ENCODE peak calls at places on chromosomes 5 and 9, in eight cellular contexts. U is BE2C, J is GM12865, N is fibroblast of pulmonary artery, X is foreskin fibroblast, H is hepatocyte, V is prostate gland, Q is lower leg skin. G is an unnamed sample.

GRCh38 chr5:131214828-131215227 is 44.1 kb downstream of the LYRM7 start:
- DNase-seq in U (no peak), J (no peak), N (no peak), X (no peak), H (no peak), V (no peak), Q (no peak), G (no peak)

GRCh38 chr9:134193912-134194535 is 29.7 kb upstream of the RNU6ATAC start:
- DNase-seq in U (peak), J (no peak), N (no peak), X (no peak), H (no peak), V (no peak), Q (no peak), G (no peak)

GRCh38 chr9:92637331-92637730 is 32.6 kb downstream of the IPPK start:
- DNase-seq in U (no peak), J (no peak), N (no peak), X (no peak), H (no peak), V (no peak), Q (no peak), G (no peak)

GRCh38 chr5:71972777-71973473 is 134.3 kb upstream of the MAP1B start:
- DNase-seq in U (no peak), J (no peak), N (no peak), X (no peak), H (no peak), V (peak), Q (no peak), G (no peak)

GRCh38 chr5:159209438-159210305 is at the start of gene RNF145:
- DNase-seq in U (peak), J (peak), N (peak), X (peak), H (peak), V (peak), Q (peak), G (peak)

GRCh38 chr5:177432143-177432904 is 5.8 kb downstream of the GRK6 start:
- DNase-seq in U (peak), J (no peak), N (no peak), X (no peak), H (no peak), V (no peak), Q (no peak), G (no peak)

GRCh38 chr5:98529321-98529720 is 244.1 kb upstream of the RGMB start:
- DNase-seq in U (no peak), J (no peak), N (no peak), X (peak), H (no peak), V (no peak), Q (no peak), G (no peak)

GRCh38 chr5:151063136-151063544 is 17.7 kb downstream of the TNIP1 start:
- DNase-seq in U (no peak), J (no peak), N (peak), X (peak), H (no peak), V (no peak), Q (no peak), G (no peak)

GRCh38 chr5:139151902-139152301 is 46.3 kb downstream of the SIL1 start:
- DNase-seq in U (no peak), J (no peak), N (no peak), X (no peak), H (no peak), V (no peak), Q (no peak), G (no peak)

GRCh38 chr9:117733465-117733864 is 29.3 kb downstream of the TLR4 start:
- DNase-seq in U (no peak), J (no peak), N (no peak), X (no peak), H (no peak), V (no peak), Q (no peak), G (no peak)

GRCh38 chr5:50873594-50874276 is 207.3 kb downstream of the PARP8 start:
- DNase-seq in U (no peak), J (no peak), N (no peak), X (no peak), H (no peak), V (no peak), Q (no peak), G (no peak)

GRCh38 chr9:128117613-128118471 is 9.7 kb downstream of the PTGES2 start:
- DNase-seq in U (peak), J (peak), N (peak), X (peak), H (peak), V (peak), Q (peak), G (peak)

GRCh38 chr5:123482258-123482657 is 29.7 kb upstream of the CSNK1G3 start:
- DNase-seq in U (no peak), J (no peak), N (no peak), X (peak), H (no peak), V (no peak), Q (no peak), G (no peak)

GRCh38 chr9:86322973-86323644 is 31.1 kb downstream of the TUT7 start:
- DNase-seq in U (no peak), J (no peak), N (peak), X (peak), H (no peak), V (no peak), Q (no peak), G (no peak)

GRCh38 chr9:16207161-16207560 is 654.3 kb downstream of the CCDC171 start:
- DNase-seq in U (peak), J (peak), N (peak), X (peak), H (peak), V (no peak), Q (no peak), G (no peak)

GRCh38 chr5:1737790-1738405 is 61.7 kb downstream of the MRPL36 start:
- DNase-seq in U (no peak), J (peak), N (peak), X (peak), H (no peak), V (no peak), Q (peak), G (no peak)

GRCh38 chr5:32810812-32811211 is 99.7 kb downstream of the NPR3 start:
- DNase-seq in U (no peak), J (no peak), N (peak), X (peak), H (no peak), V (peak), Q (no peak), G (peak)

GRCh38 chr5:38607396-38607795 is 51.0 kb upstream of the LIFR start:
- DNase-seq in U (no peak), J (no peak), N (peak), X (peak), H (peak), V (no peak), Q (no peak), G (no peak)

GRCh38 chr5:99331061-99331460 is 402.3 kb upstream of the CHD1 start:
- DNase-seq in U (no peak), J (no peak), N (no peak), X (no peak), H (no peak), V (no peak), Q (no peak), G (peak)

GRCh38 chr9:33227013-33227398 is 13.0 kb upstream of the SPINK4 start:
- DNase-seq in U (no peak), J (peak), N (no peak), X (no peak), H (no peak), V (no peak), Q (no peak), G (no peak)

GRCh38 chr5:142551242-142552067 is 134.4 kb downstream of the FGF1 start:
- DNase-seq in U (peak), J (no peak), N (peak), X (peak), H (peak), V (no peak), Q (no peak), G (no peak)

GRCh38 chr9:36762958-36763357 is 190.3 kb downstream of the MELK start:
- DNase-seq in U (peak), J (no peak), N (no peak), X (no peak), H (no peak), V (no peak), Q (no peak), G (no peak)

GRCh38 chr9:36765077-36765390 is 192.3 kb downstream of the MELK start:
- DNase-seq in U (peak), J (no peak), N (no peak), X (no peak), H (no peak), V (no peak), Q (no peak), G (no peak)

GRCh38 chr9:36763778-36764177 is 191.1 kb downstream of the MELK start:
- DNase-seq in U (no peak), J (no peak), N (no peak), X (no peak), H (no peak), V (no peak), Q (no peak), G (no peak)

GRCh38 chr9:36764364-36765076 is 191.8 kb downstream of the MELK start:
- DNase-seq in U (no peak), J (no peak), N (no peak), X (no peak), H (no peak), V (no peak), Q (no peak), G (no peak)

GRCh38 chr9:36765468-36766341 is 193.0 kb downstream of the MELK start:
- DNase-seq in U (peak), J (peak), N (peak), X (peak), H (peak), V (peak), Q (peak), G (no peak)
- H3K4me3 ChIP-seq in U (peak), J (peak), N (peak), X (no peak), H (no peak), V (no peak), Q (no peak), G (no peak)

DNA sequence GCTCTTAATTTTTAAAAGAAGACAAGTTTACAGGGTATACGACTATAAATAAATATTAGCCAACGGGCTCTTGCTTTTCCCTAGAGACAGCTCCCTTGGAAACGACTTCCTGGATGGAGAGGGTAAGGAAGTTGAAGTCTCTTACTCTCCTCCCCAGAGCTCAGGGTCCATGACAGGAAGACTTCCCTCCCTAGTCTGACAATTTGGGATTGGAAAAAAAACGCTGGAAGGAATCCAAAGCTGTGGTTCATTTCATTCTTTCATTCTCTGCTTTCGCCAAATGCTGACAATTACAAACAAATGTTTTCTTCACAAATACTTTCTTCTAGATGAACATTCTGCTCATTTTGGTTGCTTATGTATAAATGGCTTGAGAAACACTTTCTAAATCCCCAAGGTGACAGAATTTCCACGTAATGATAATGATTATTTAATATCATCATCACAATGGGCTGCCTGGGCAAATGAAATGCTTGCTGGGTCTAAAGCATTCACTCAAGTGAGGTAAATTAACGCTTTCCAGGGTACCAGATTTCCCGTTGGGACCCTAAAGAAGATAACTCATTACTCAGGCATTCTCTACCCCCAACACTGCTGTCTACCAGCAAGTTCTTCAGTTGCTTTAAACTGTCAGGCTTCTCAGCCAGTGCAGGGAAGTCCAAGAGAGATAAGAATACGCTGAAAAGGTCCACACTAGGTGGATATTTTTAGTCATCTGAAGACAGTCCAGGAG is 139.8 kb upstream of the SLC30A5 start:
- DNase-seq in U (no peak), J (no peak), N (peak), X (peak), H (peak), V (peak), Q (peak), G (no peak)
- TF ChIP-seq CTCF in U (no peak), J (no peak), N (no peak), X (no peak), H (no peak), V (no peak), Q (no peak), G (no peak)

GRCh38 chr9:35553670-35554543 is 51.2 kb upstream of the TESK1 start:
- DNase-seq in U (peak), J (peak), N (peak), X (peak), H (peak), V (peak), Q (peak), G (no peak)
- H3K4me3 ChIP-seq in U (no peak), J (no peak), N (no peak), X (no peak), H (no peak), V (no peak), Q (no peak), G (no peak)

GRCh38 chr9:96619109-96619435 is 571 bp downstream of the CDC14B start:
- DNase-seq in U (no peak), J (no peak), N (no peak), X (no peak), H (no peak), V (no peak), Q (no peak), G (no peak)

GRCh38 chr9:96620832-96621269 is 1.2 kb upstream of the CDC14B start:
- DNase-seq in U (no peak), J (no peak), N (no peak), X (no peak), H (peak), V (no peak), Q (no peak), G (no peak)

GRCh38 chr9:96618209-96619108 is 1.2 kb downstream of the CDC14B start:
- DNase-seq in U (peak), J (no peak), N (peak), X (peak), H (peak), V (peak), Q (peak), G (peak)

GRCh38 chr9:96620155-96620514 is 492 bp upstream of the CDC14B start:
- DNase-seq in U (no peak), J (no peak), N (no peak), X (no peak), H (no peak), V (no peak), Q (no peak), G (no peak)

GRCh38 chr9:96619491-96620154 is at the start of gene CDC14B:
- DNase-seq in U (peak), J (peak), N (peak), X (peak), H (peak), V (peak), Q (peak), G (peak)
- TF ChIP-seq CTCF in U (no peak), J (no peak), N (no peak), X (no peak), H (no peak), V (no peak), Q (no peak), G (peak)

GRCh38 chr9:123773783-123774182 is 156.1 kb downstream of the DENND1A start:
- DNase-seq in U (no peak), J (no peak), N (no peak), X (no peak), H (no peak), V (no peak), Q (no peak), G (no peak)

GRCh38 chr9:123776856-123777560 is 152.9 kb downstream of the DENND1A start:
- DNase-seq in U (no peak), J (no peak), N (no peak), X (no peak), H (no peak), V (no peak), Q (no peak), G (no peak)

GRCh38 chr9:123772967-123773366 is 157.0 kb downstream of the DENND1A start:
- DNase-seq in U (no peak), J (no peak), N (no peak), X (no peak), H (no peak), V (no peak), Q (no peak), G (no peak)

GRCh38 chr9:123775885-123776284 is 154.0 kb downstream of the DENND1A start:
- DNase-seq in U (no peak), J (no peak), N (no peak), X (no peak), H (no peak), V (no peak), Q (no peak), G (no peak)

GRCh38 chr9:123775289-123775688 is 154.6 kb downstream of the DENND1A start:
- DNase-seq in U (no peak), J (no peak), N (no peak), X (no peak), H (no peak), V (no peak), Q (no peak), G (no peak)
- H3K4me3 ChIP-seq in U (no peak), J (no peak), N (no peak), X (no peak), H (no peak), V (no peak), Q (no peak), G (no peak)

GRCh38 chr9:31674264-31674663 is 710.2 kb upstream of the ACO1 start:
- DNase-seq in U (no peak), J (no peak), N (no peak), X (peak), H (no peak), V (no peak), Q (no peak), G (no peak)
- TF ChIP-seq CTCF in U (no peak), J (no peak), N (no peak), X (no peak), H (no peak), V (no peak), Q (no peak), G (no peak)